ENCODE peak calls at places on chromosomes 12 and 14, in eight cellular contexts. N is fibroblast of lung, S is SK-N-SH, R is HFFc6, C is fibroblast of villous mesenchyme, H is adrenal gland, D is lower leg skin, L is endothelial cell. T is an unnamed sample.

GRCh38 chr14:20454359-20454644 is 310 bp downstream of the OSGEP start:
- DNase-seq in N (peak; percentile 89), S (no peak), R (no peak), C (peak; percentile 85), H (no peak), D (no peak), L (no peak), T (no peak)

GRCh38 chr14:31964979-31965734 is 111.9 kb upstream of the ARHGAP5 start:
- DNase-seq in N (peak; percentile 30), S (no peak), R (no peak), C (no peak), H (peak; percentile 36), D (no peak), L (no peak), T (no peak)

GRCh38 chr12:13345722-13346121 is 149.2 kb downstream of the EMP1 start:
- DNase-seq in N (no peak), S (no peak), R (no peak), C (no peak), H (no peak), D (no peak), L (no peak), T (no peak)

GRCh38 chr14:32905052-32905451 is 33.6 kb upstream of the NPAS3 start:
- DNase-seq in N (no peak), S (no peak), R (no peak), C (no peak), H (no peak), D (no peak), L (no peak), T (no peak)

GRCh38 chr12:45232771-45233372 is 17.0 kb downstream of the ANO6 start:
- DNase-seq in N (peak; percentile 99), S (no peak), R (peak; percentile 96), C (peak; percentile 96), H (peak; percentile 81), D (no peak), L (no peak), T (no peak)

GRCh38 chr14:100640481-100641273 is 53.5 kb upstream of the BEGAIN start:
- DNase-seq in N (peak; percentile 79), S (no peak), R (no peak), C (no peak), H (no peak), D (no peak), L (no peak), T (no peak)

GRCh38 chr12:40525054-40525453 is 167.2 kb upstream of the CNTN1 start:
- DNase-seq in N (no peak), S (no peak), R (no peak), C (no peak), H (no peak), D (no peak), L (no peak), T (no peak)

GRCh38 chr12:30959778-30960177 is 33.2 kb downstream of the TSPAN11 start:
- DNase-seq in N (no peak), S (no peak), R (no peak), C (no peak), H (no peak), D (no peak), L (no peak), T (no peak)

GRCh38 chr12:50922820-50923219 is 29.5 kb upstream of the HIGD1C start:
- DNase-seq in N (no peak), S (peak; percentile 36), R (no peak), C (peak; percentile 85), H (no peak), D (no peak), L (no peak), T (no peak)

GRCh38 chr12:131217024-131217586 is 263.4 kb downstream of the ADGRD1 start:
- DNase-seq in N (no peak), S (no peak), R (no peak), C (no peak), H (no peak), D (no peak), L (no peak), T (no peak)

GRCh38 chr14:89429206-89430091 is 12.4 kb upstream of the FOXN3 start:
- DNase-seq in N (peak; percentile 69), S (peak; percentile 28), R (no peak), C (peak; percentile 75), H (no peak), D (no peak), L (no peak), T (no peak)

GRCh38 chr12:4034926-4035325 is 161.7 kb upstream of the PARP11 start:
- DNase-seq in N (no peak), S (no peak), R (no peak), C (peak; percentile 80), H (no peak), D (no peak), L (no peak), T (no peak)

GRCh38 chr12:19506497-19506896 is 67.2 kb downstream of the AEBP2 start:
- DNase-seq in N (peak; percentile 55), S (no peak), R (no peak), C (peak; percentile 18), H (no peak), D (no peak), L (no peak), T (no peak)

GRCh38 chr12:51405801-51406207 is 14.6 kb upstream of the GALNT6 start:
- DNase-seq in N (no peak), S (peak; percentile 71), R (no peak), C (no peak), H (no peak), D (no peak), L (no peak), T (no peak)

GRCh38 chr12:106088246-106089200 is 50.2 kb downstream of the NUAK1 start:
- DNase-seq in N (no peak), S (no peak), R (no peak), C (no peak), H (no peak), D (no peak), L (no peak), T (no peak)

GRCh38 chr12:89316705-89317139 is 35.6 kb downstream of the DUSP6 start:
- DNase-seq in N (no peak), S (peak; percentile 19), R (no peak), C (peak; percentile 71), H (peak; percentile 15), D (no peak), L (no peak), T (no peak)

GRCh38 chr14:101075025-101075800 is 171.7 kb upstream of the RTL1 start:
- DNase-seq in N (peak; percentile 21), S (no peak), R (no peak), C (no peak), H (no peak), D (no peak), L (no peak), T (peak; percentile 49)

GRCh38 chr12:25084816-25085215 is 110.1 kb downstream of the DNAI7 start:
- DNase-seq in N (no peak), S (no peak), R (no peak), C (no peak), H (no peak), D (no peak), L (no peak), T (no peak)

GRCh38 chr14:65184032-65184764 is 81.9 kb upstream of the MAX start:
- DNase-seq in N (peak; percentile 66), S (no peak), R (peak; percentile 24), C (no peak), H (no peak), D (no peak), L (no peak), T (no peak)

GRCh38 chr14:64478634-64479250 is 13.4 kb downstream of the AKAP5 start:
- DNase-seq in N (peak; percentile 11), S (peak; percentile 39), R (no peak), C (peak; percentile 44), H (no peak), D (no peak), L (no peak), T (no peak)

GRCh38 chr12:94089891-94090290 is 58.5 kb upstream of the PLXNC1 start:
- DNase-seq in N (peak; percentile 73), S (no peak), R (no peak), C (peak; percentile 88), H (no peak), D (no peak), L (no peak), T (no peak)

GRCh38 chr14:85421166-85421877 is 108.6 kb upstream of the FLRT2 start:
- DNase-seq in N (peak; percentile 67), S (no peak), R (peak; percentile 76), C (peak; percentile 75), H (no peak), D (no peak), L (no peak), T (no peak)

GRCh38 chr12:46005151-46005797 is 14.9 kb upstream of the SCAF11 start:
- DNase-seq in N (no peak), S (peak; percentile 14), R (no peak), C (peak; percentile 29), H (no peak), D (no peak), L (no peak), T (no peak)

GRCh38 chr12:12230275-12230674 is 36.6 kb downstream of the LRP6 start:
- DNase-seq in N (no peak), S (no peak), R (no peak), C (no peak), H (no peak), D (no peak), L (no peak), T (no peak)

GRCh38 chr12:13362260-13362841 is 165.8 kb downstream of the EMP1 start:
- DNase-seq in N (peak; percentile 27), S (peak; percentile 65), R (peak; percentile 43), C (peak; percentile 50), H (peak; percentile 72), D (no peak), L (peak; percentile 71), T (no peak)

GRCh38 chr12:119710374-119710773 is 42.4 kb downstream of the PRKAB1 start:
- DNase-seq in N (no peak), S (no peak), R (no peak), C (no peak), H (no peak), D (no peak), L (no peak), T (no peak)

GRCh38 chr12:57008113-57008687 is 1.9 kb upstream of the ZBTB39 start:
- DNase-seq in N (peak; percentile 54), S (peak; percentile 72), R (peak; percentile 71), C (peak; percentile 81), H (no peak), D (no peak), L (no peak), T (no peak)
- TF ChIP-seq CTCF in N (peak; percentile 76), S (peak; percentile 76), R (peak; percentile 80), C (peak; percentile 74), H (peak; percentile 68), D (no peak), L (peak; percentile 49), T (peak; percentile 78)

GRCh38 chr14:46920542-46920941 is 269.0 kb upstream of the RPL10L start:
- DNase-seq in N (no peak), S (no peak), R (no peak), C (no peak), H (no peak), D (no peak), L (no peak), T (no peak)
- TF ChIP-seq CTCF in N (no peak), S (no peak), R (peak; percentile 11), C (no peak), H (no peak), D (no peak), L (peak; percentile 79), T (peak; percentile 65)

GRCh38 chr14:22375321-22375930 is 213.6 kb downstream of the DAD1 start:
- DNase-seq in N (peak; percentile 41), S (peak; percentile 21), R (peak; percentile 46), C (peak; percentile 59), H (no peak), D (no peak), L (peak; percentile 38), T (no peak)
- TF ChIP-seq CTCF in N (peak; percentile 62), S (peak; percentile 71), R (peak; percentile 82), C (peak; percentile 65), H (peak; percentile 60), D (no peak), L (peak; percentile 53), T (peak; percentile 87)

GRCh38 chr12:32535260-32535999 is 136.1 kb downstream of the FGD4 start:
- DNase-seq in N (peak; percentile 74), S (peak; percentile 81), R (peak; percentile 37), C (peak; percentile 64), H (peak; percentile 86), D (peak; percentile 87), L (peak; percentile 9), T (no peak)
- TF ChIP-seq CTCF in N (no peak), S (no peak), R (no peak), C (no peak), H (no peak), D (no peak), L (no peak), T (no peak)

T was measured in type B pancreatic cell.